ENCODE peak calls at places on chromosome 11, in seven cellular contexts. L is lower leg skin, Q is HCT116, W is gastrocnemius medialis, E is uterus, Z is right lobe of liver, T is heart left ventricle. X is an unnamed sample.

GRCh38 chr11:97140885-97141494 is 751.2 kb downstream of the JRKL start:
- DNase-seq in Z (no peak), E (no peak), Q (no peak), W (no peak), T (no peak), L (no peak), X (peak; percentile 0)

GRCh38 chr11:118608268-118609214 is 1.1 kb downstream of the PHLDB1 start:
- DNase-seq in Q (no peak), E (peak; percentile 88), W (peak; percentile 67), T (peak; percentile 80), Z (no peak), L (no peak), X (peak; percentile 57)

GRCh38 chr11:40204228-40204627 is 1255.2 kb downstream of the LRRC4C start:
- DNase-seq in Z (no peak), T (no peak), Q (no peak), W (no peak), E (no peak), L (no peak), X (no peak)

GRCh38 chr11:8192016-8192895 is 23.4 kb upstream of the RIC3 start:
- DNase-seq in L (peak; percentile 47), Z (peak; percentile 65), T (peak; percentile 59), E (peak; percentile 39), W (peak; percentile 29), Q (peak; percentile 41), X (peak; percentile 80)

GRCh38 chr11:17719940-17720795 is 797 bp downstream of the MYOD1 start:
- DNase-seq in W (peak; percentile 77), Z (no peak), Q (no peak), L (no peak), E (no peak), T (no peak), X (no peak)

GRCh38 chr11:29405305-29405704 is 611.5 kb downstream of the KCNA4 start:
- DNase-seq in Z (no peak), L (no peak), T (no peak), Q (no peak), W (no peak), E (no peak), X (no peak)

GRCh38 chr11:134459246-134460043 is 47.4 kb upstream of the B3GAT1 start:
- DNase-seq in L (no peak), Q (no peak), E (no peak), T (no peak), W (no peak), Z (no peak), X (no peak)

GRCh38 chr11:88555018-88555828 is 217.7 kb upstream of the CTSC start:
- DNase-seq in E (peak; percentile 22), Z (no peak), Q (peak; percentile 95), T (no peak), L (peak; percentile 73), W (no peak), X (peak; percentile 9)

GRCh38 chr11:69444381-69445130 is 36.9 kb upstream of the LINC01488 start:
- DNase-seq in E (peak; percentile 77), L (peak; percentile 76), T (peak; percentile 76), W (peak; percentile 66), Z (no peak), Q (no peak), X (no peak)

GRCh38 chr11:32840587-32840986 is 10.9 kb downstream of the PRRG4 start:
- DNase-seq in Z (no peak), W (no peak), T (no peak), L (no peak), E (no peak), Q (no peak), X (no peak)

GRCh38 chr11:9820260-9820659 is 156.4 kb downstream of the SWAP70 start:
- DNase-seq in Z (no peak), T (peak; percentile 71), L (peak; percentile 45), W (peak; percentile 63), Q (no peak), E (no peak), X (no peak)

GRCh38 chr11:92225206-92225562 is 566 bp downstream of the FAT3 start:
- DNase-seq in Q (no peak), T (no peak), E (no peak), W (no peak), L (no peak), Z (no peak), X (no peak)

GRCh38 chr11:34345991-34346480 is 11.8 kb downstream of the ABTB2 start:
- DNase-seq in Z (no peak), W (peak; percentile 86), Q (no peak), T (peak; percentile 70), L (no peak), E (peak; percentile 47), X (no peak)

GRCh38 chr11:34343686-34344085 is 14.1 kb downstream of the ABTB2 start:
- DNase-seq in Z (no peak), L (no peak), W (no peak), T (no peak), E (no peak), Q (no peak), X (no peak)

GRCh38 chr11:34346551-34346950 is 11.3 kb downstream of the ABTB2 start:
- DNase-seq in T (peak; percentile 34), L (peak; percentile 39), W (peak; percentile 25), E (peak; percentile 48), Z (no peak), Q (no peak), X (no peak)

GRCh38 chr11:34344410-34345011 is 13.3 kb downstream of the ABTB2 start:
- DNase-seq in W (peak; percentile 31), Q (peak; percentile 51), L (no peak), T (no peak), Z (no peak), E (no peak), X (no peak)

GRCh38 chr11:34345012-34345804 is 12.6 kb downstream of the ABTB2 start:
- DNase-seq in W (peak; percentile 51), E (peak; percentile 69), Z (peak; percentile 93), L (no peak), T (peak; percentile 28), Q (peak; percentile 52), X (peak; percentile 64)
- TF ChIP-seq POLR2A in W (no peak), E (no peak), Z (no peak), L (no peak), T (no peak), Q (no peak), X (no peak)

GRCh38 chr11:61161190-61162091 is at the start of gene VPS37C:
- DNase-seq in W (peak; percentile 77), E (peak; percentile 90), L (peak; percentile 74), T (peak; percentile 90), Z (peak; percentile 91), Q (peak; percentile 76), X (peak; percentile 89)
- TF ChIP-seq POLR2A in W (peak; percentile 60), E (peak; percentile 63), L (peak; percentile 2), T (peak; percentile 70), Z (peak; percentile 72), Q (peak; percentile 89), X (peak; percentile 75)

GRCh38 chr11:1281326-1281973 is 28.0 kb downstream of the TOLLIP start:
- DNase-seq in Z (no peak), T (no peak), L (no peak), W (no peak), E (no peak), Q (no peak), X (no peak)

GRCh38 chr11:1278766-1279673 is 30.4 kb downstream of the TOLLIP start:
- DNase-seq in Z (no peak), T (no peak), E (no peak), Q (no peak), L (no peak), W (no peak), X (no peak)

GRCh38 chr11:1279674-1280055 is 29.8 kb downstream of the TOLLIP start:
- DNase-seq in L (no peak), E (no peak), Z (no peak), W (no peak), Q (no peak), T (no peak), X (no peak)

GRCh38 chr11:1281974-1282365 is 27.5 kb downstream of the TOLLIP start:
- DNase-seq in Q (no peak), E (no peak), T (no peak), Z (no peak), W (no peak), L (no peak), X (no peak)

GRCh38 chr11:1280116-1281035 is 29.1 kb downstream of the TOLLIP start:
- DNase-seq in L (no peak), Q (no peak), Z (no peak), T (no peak), W (no peak), E (no peak), X (no peak)
- TF ChIP-seq POLR2A in L (no peak), Q (no peak), Z (no peak), T (no peak), W (no peak), E (no peak), X (no peak)

GRCh38 chr11:2527621-2528291 is 82.9 kb downstream of the KCNQ1 start:
- DNase-seq in Q (no peak), T (peak; percentile 17), Z (peak; percentile 41), W (peak; percentile 10), E (peak; percentile 13), L (no peak), X (no peak)

GRCh38 chr11:2528301-2529050 is 83.7 kb downstream of the KCNQ1 start:
- DNase-seq in Z (no peak), L (no peak), T (peak; percentile 15), Q (no peak), W (peak; percentile 2), E (peak; percentile 13), X (no peak)

GRCh38 chr11:2530131-2530854 is 85.5 kb downstream of the KCNQ1 start:
- DNase-seq in Q (no peak), T (peak; percentile 17), L (no peak), W (no peak), E (no peak), Z (peak; percentile 39), X (no peak)

GRCh38 chr11:2529636-2530035 is 84.8 kb downstream of the KCNQ1 start:
- DNase-seq in Q (no peak), E (peak; percentile 14), Z (peak; percentile 35), W (no peak), L (no peak), T (peak; percentile 16), X (no peak)

GRCh38 chr11:2529173-2529572 is 84.4 kb downstream of the KCNQ1 start:
- DNase-seq in T (peak; percentile 10), E (peak; percentile 4), Q (no peak), W (no peak), Z (peak; percentile 15), L (no peak), X (no peak)
- TF ChIP-seq POLR2A in T (no peak), E (no peak), Q (no peak), W (no peak), Z (no peak), L (no peak), X (no peak)

GRCh38 chr11:35723493-35724284 is 61.1 kb downstream of the TRIM44 start:
- DNase-seq in Q (no peak), E (no peak), Z (no peak), T (no peak), L (no peak), W (no peak), X (no peak)
- TF ChIP-seq POLR2A in Q (no peak), E (no peak), Z (no peak), T (no peak), L (no peak), W (no peak), X (no peak)

GRCh38 chr11:125787827-125788226 is at the start of gene PATE3:
- DNase-seq in E (no peak), T (no peak), L (no peak), Q (no peak), W (no peak), Z (no peak), X (no peak)

GRCh38 chr11:125790825-125791224 is 2.9 kb downstream of the PATE3 start:
- DNase-seq in Q (no peak), L (no peak), Z (no peak), T (no peak), W (no peak), E (no peak), X (no peak)
- TF ChIP-seq POLR2A in Q (no peak), L (no peak), Z (no peak), T (no peak), W (no peak), E (no peak), X (no peak)